ENCODE peak calls at places on chromosomes 2 and 18, in nine cellular contexts. One of them, this sample, is unnamed.

GRCh38 chr2:215144106-215144875 is 5.9 kb upstream of the ABCA12 start:
- DNase-seq in transverse colon: no peak
- DNase-seq in NB4: no peak
- DNase-seq in sigmoid colon: no peak
- DNase-seq in H54: no peak
- DNase-seq in spleen: no peak
- DNase-seq in upper lobe of left lung: no peak
- DNase-seq in IMR-90: no peak
- DNase-seq in lower leg skin: no peak
- DNase-seq in this sample: no peak

GRCh38 chr2:106288873-106289272 is 94.8 kb upstream of the UXS1 start:
- DNase-seq in lower leg skin: no peak
- DNase-seq in sigmoid colon: no peak
- DNase-seq in IMR-90: no peak
- DNase-seq in NB4: no peak
- DNase-seq in spleen: no peak
- DNase-seq in H54: no peak
- DNase-seq in upper lobe of left lung: peak; percentile 13
- DNase-seq in transverse colon: no peak
- DNase-seq in this sample: no peak

GRCh38 chr2:210092791-210093190 is 78.4 kb downstream of the KANSL1L start:
- DNase-seq in transverse colon: no peak
- DNase-seq in H54: no peak
- DNase-seq in spleen: no peak
- DNase-seq in sigmoid colon: no peak
- DNase-seq in NB4: no peak
- DNase-seq in upper lobe of left lung: no peak
- DNase-seq in IMR-90: no peak
- DNase-seq in lower leg skin: no peak
- DNase-seq in this sample: no peak

GRCh38 chr2:234491897-234492296 is 5.0 kb downstream of the ARL4C start:
- DNase-seq in upper lobe of left lung: no peak
- DNase-seq in transverse colon: no peak
- DNase-seq in NB4: no peak
- DNase-seq in sigmoid colon: no peak
- DNase-seq in IMR-90: no peak
- DNase-seq in H54: no peak
- DNase-seq in lower leg skin: peak; percentile 69
- DNase-seq in spleen: no peak
- DNase-seq in this sample: no peak

GRCh38 chr2:11248-11941 is 34.9 kb downstream of the FAM110C start:
- DNase-seq in NB4: peak; percentile 57
- DNase-seq in spleen: peak; percentile 86
- DNase-seq in H54: no peak
- DNase-seq in upper lobe of left lung: peak; percentile 90
- DNase-seq in lower leg skin: no peak
- DNase-seq in transverse colon: peak; percentile 54
- DNase-seq in sigmoid colon: no peak
- DNase-seq in IMR-90: peak; percentile 22
- DNase-seq in this sample: peak; percentile 72

GRCh38 chr2:71064754-71065621 is 3.5 kb upstream of the NAGK start:
- DNase-seq in lower leg skin: no peak
- DNase-seq in H54: no peak
- DNase-seq in spleen: peak; percentile 70
- DNase-seq in NB4: peak; percentile 93
- DNase-seq in upper lobe of left lung: no peak
- DNase-seq in IMR-90: peak; percentile 32
- DNase-seq in sigmoid colon: no peak
- DNase-seq in transverse colon: peak; percentile 26
- DNase-seq in this sample: no peak

GRCh38 chr2:18899725-18900124 is 310.4 kb upstream of the NT5C1B start:
- DNase-seq in sigmoid colon: no peak
- DNase-seq in transverse colon: no peak
- DNase-seq in spleen: no peak
- DNase-seq in H54: no peak
- DNase-seq in lower leg skin: no peak
- DNase-seq in NB4: no peak
- DNase-seq in upper lobe of left lung: no peak
- DNase-seq in IMR-90: no peak
- DNase-seq in this sample: no peak

GRCh38 chr2:108823286-108823685 is 36.7 kb downstream of the CCDC138 start:
- DNase-seq in lower leg skin: no peak
- DNase-seq in upper lobe of left lung: no peak
- DNase-seq in IMR-90: no peak
- DNase-seq in sigmoid colon: no peak
- DNase-seq in spleen: no peak
- DNase-seq in H54: no peak
- DNase-seq in transverse colon: no peak
- DNase-seq in NB4: no peak
- DNase-seq in this sample: no peak

GRCh38 chr2:5464657-5465056 is 227.5 kb upstream of the SOX11 start:
- DNase-seq in lower leg skin: no peak
- DNase-seq in upper lobe of left lung: no peak
- DNase-seq in spleen: no peak
- DNase-seq in NB4: no peak
- DNase-seq in IMR-90: no peak
- DNase-seq in sigmoid colon: no peak
- DNase-seq in H54: no peak
- DNase-seq in transverse colon: no peak
- DNase-seq in this sample: no peak

GRCh38 chr2:24304098-24304497 is 56.2 kb downstream of the ITSN2 start:
- DNase-seq in H54: no peak
- DNase-seq in upper lobe of left lung: no peak
- DNase-seq in lower leg skin: peak; percentile 88
- DNase-seq in IMR-90: peak; percentile 97
- DNase-seq in sigmoid colon: peak; percentile 93
- DNase-seq in transverse colon: peak; percentile 30
- DNase-seq in spleen: no peak
- DNase-seq in NB4: peak; percentile 16
- DNase-seq in this sample: no peak

GRCh38 chr2:20348542-20348941 is 2.1 kb downstream of the PUM2 start:
- DNase-seq in spleen: no peak
- DNase-seq in H54: no peak
- DNase-seq in NB4: peak; percentile 20
- DNase-seq in IMR-90: no peak
- DNase-seq in transverse colon: peak; percentile 38
- DNase-seq in upper lobe of left lung: peak; percentile 41
- DNase-seq in sigmoid colon: no peak
- DNase-seq in lower leg skin: no peak
- DNase-seq in this sample: peak; percentile 59

GRCh38 chr2:241126771-241127202 is 22.5 kb downstream of the PASK start:
- DNase-seq in sigmoid colon: peak; percentile 56
- DNase-seq in NB4: no peak
- DNase-seq in IMR-90: no peak
- DNase-seq in transverse colon: no peak
- DNase-seq in H54: no peak
- DNase-seq in upper lobe of left lung: no peak
- DNase-seq in lower leg skin: no peak
- DNase-seq in spleen: no peak
- DNase-seq in this sample: no peak

GRCh38 chr18:11951390-11951851 is 29.9 kb upstream of the IMPA2 start:
- DNase-seq in NB4: no peak
- DNase-seq in IMR-90: no peak
- DNase-seq in upper lobe of left lung: no peak
- DNase-seq in transverse colon: no peak
- DNase-seq in sigmoid colon: no peak
- DNase-seq in lower leg skin: no peak
- DNase-seq in H54: no peak
- DNase-seq in spleen: peak; percentile 51
- DNase-seq in this sample: peak; percentile 67

GRCh38 chr2:220143336-220143735 is 515.9 kb downstream of the SLC4A3 start:
- DNase-seq in lower leg skin: no peak
- DNase-seq in spleen: no peak
- DNase-seq in transverse colon: no peak
- DNase-seq in upper lobe of left lung: no peak
- DNase-seq in NB4: peak; percentile 23
- DNase-seq in IMR-90: peak; percentile 86
- DNase-seq in sigmoid colon: no peak
- DNase-seq in H54: peak; percentile 26
- DNase-seq in this sample: no peak

GRCh38 chr2:137168564-137168963 is 403.2 kb downstream of the THSD7B start:
- DNase-seq in H54: no peak
- DNase-seq in transverse colon: no peak
- DNase-seq in NB4: no peak
- DNase-seq in sigmoid colon: no peak
- DNase-seq in upper lobe of left lung: no peak
- DNase-seq in spleen: no peak
- DNase-seq in lower leg skin: no peak
- DNase-seq in IMR-90: no peak
- DNase-seq in this sample: no peak

GRCh38 chr2:107747964-107748583 is 78.6 kb upstream of the RGPD4 start:
- DNase-seq in upper lobe of left lung: peak; percentile 18
- DNase-seq in H54: no peak
- DNase-seq in NB4: no peak
- DNase-seq in IMR-90: no peak
- DNase-seq in spleen: no peak
- DNase-seq in transverse colon: no peak
- DNase-seq in lower leg skin: no peak
- DNase-seq in sigmoid colon: no peak
- DNase-seq in this sample: no peak

DNA sequence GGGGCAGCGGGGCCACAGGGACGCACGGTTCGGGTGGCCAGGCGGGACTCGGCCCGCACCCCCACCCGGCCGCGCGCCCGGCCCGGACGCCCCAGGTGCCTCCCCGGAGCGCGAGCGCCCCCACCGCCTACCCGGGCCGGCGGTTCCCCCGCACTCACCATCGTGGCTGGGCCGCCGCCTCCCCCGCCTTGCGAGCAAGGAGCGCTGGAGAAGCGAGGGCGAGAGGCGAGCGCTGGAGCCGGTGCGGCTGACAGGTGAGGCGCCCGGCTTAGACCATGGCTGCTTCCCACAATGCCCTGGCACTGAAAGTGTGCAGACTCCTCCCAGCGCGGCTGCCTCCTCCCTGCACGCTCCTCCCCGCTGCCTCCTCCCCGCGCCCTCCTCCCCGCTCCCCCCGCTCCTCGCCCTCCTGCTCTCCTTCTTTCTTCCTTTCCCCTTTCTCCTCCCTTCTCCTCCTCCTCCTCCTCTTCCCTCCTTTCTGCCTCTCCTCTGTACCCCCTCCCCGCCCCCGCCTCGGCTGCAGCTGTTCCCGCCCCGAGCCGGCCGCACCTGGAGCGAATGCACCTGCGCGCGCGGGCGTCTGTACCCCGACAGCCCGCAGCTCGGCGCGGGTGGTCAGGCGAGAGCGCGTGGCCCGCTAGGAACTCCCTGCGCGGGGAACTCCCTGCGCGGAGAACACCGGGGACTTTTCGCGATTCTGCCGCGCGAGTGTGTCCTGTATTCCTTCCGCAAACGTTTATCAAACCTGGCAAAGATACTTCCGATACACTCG is at the start of gene AP1S3:
- DNase-seq in sigmoid colon: peak; percentile 73
- DNase-seq in IMR-90: peak; percentile 38
- DNase-seq in NB4: peak; percentile 38
- DNase-seq in upper lobe of left lung: peak; percentile 93
- DNase-seq in lower leg skin: peak; percentile 91
- DNase-seq in transverse colon: peak; percentile 88
- DNase-seq in H54: peak; percentile 74
- DNase-seq in spleen: peak; percentile 93
- DNase-seq in this sample: peak; percentile 67
- TF ChIP-seq POLR2A in sigmoid colon: no peak
- TF ChIP-seq POLR2A in IMR-90: no peak
- TF ChIP-seq POLR2A in NB4: no peak
- TF ChIP-seq POLR2A in upper lobe of left lung: no peak
- TF ChIP-seq POLR2A in lower leg skin: no peak
- TF ChIP-seq POLR2A in transverse colon: peak; percentile 41
- TF ChIP-seq POLR2A in H54: peak; percentile 50
- TF ChIP-seq POLR2A in spleen: no peak
- TF ChIP-seq POLR2A in this sample: no peak

GRCh38 chr2:74078467-74078866 is 69.2 kb downstream of the BOLA3 start:
- DNase-seq in transverse colon: no peak
- DNase-seq in NB4: no peak
- DNase-seq in sigmoid colon: no peak
- DNase-seq in lower leg skin: no peak
- DNase-seq in IMR-90: no peak
- DNase-seq in H54: no peak
- DNase-seq in spleen: no peak
- DNase-seq in upper lobe of left lung: no peak
- DNase-seq in this sample: peak; percentile 79

GRCh38 chr2:74081030-74081429 is 66.7 kb downstream of the BOLA3 start:
- DNase-seq in transverse colon: no peak
- DNase-seq in sigmoid colon: no peak
- DNase-seq in IMR-90: peak; percentile 37
- DNase-seq in NB4: no peak
- DNase-seq in lower leg skin: no peak
- DNase-seq in upper lobe of left lung: no peak
- DNase-seq in spleen: no peak
- DNase-seq in H54: no peak
- DNase-seq in this sample: peak; percentile 25

GRCh38 chr2:74077636-74078035 is 70.1 kb downstream of the BOLA3 start:
- DNase-seq in spleen: no peak
- DNase-seq in sigmoid colon: no peak
- DNase-seq in upper lobe of left lung: no peak
- DNase-seq in transverse colon: no peak
- DNase-seq in IMR-90: no peak
- DNase-seq in lower leg skin: no peak
- DNase-seq in NB4: no peak
- DNase-seq in H54: no peak
- DNase-seq in this sample: peak; percentile 84

GRCh38 chr2:74079522-74080341 is 68.0 kb downstream of the BOLA3 start:
- DNase-seq in H54: no peak
- DNase-seq in NB4: peak; percentile 35
- DNase-seq in IMR-90: peak; percentile 49
- DNase-seq in upper lobe of left lung: no peak
- DNase-seq in transverse colon: peak; percentile 26
- DNase-seq in lower leg skin: no peak
- DNase-seq in sigmoid colon: no peak
- DNase-seq in spleen: no peak
- DNase-seq in this sample: peak; percentile 50

GRCh38 chr2:74080346-74080745 is 67.4 kb downstream of the BOLA3 start:
- DNase-seq in IMR-90: no peak
- DNase-seq in sigmoid colon: no peak
- DNase-seq in lower leg skin: no peak
- DNase-seq in spleen: no peak
- DNase-seq in H54: no peak
- DNase-seq in NB4: no peak
- DNase-seq in transverse colon: no peak
- DNase-seq in upper lobe of left lung: no peak
- DNase-seq in this sample: peak; percentile 36
- TF ChIP-seq POLR2A in IMR-90: no peak
- TF ChIP-seq POLR2A in sigmoid colon: no peak
- TF ChIP-seq POLR2A in lower leg skin: no peak
- TF ChIP-seq POLR2A in spleen: no peak
- TF ChIP-seq POLR2A in H54: no peak
- TF ChIP-seq POLR2A in NB4: no peak
- TF ChIP-seq POLR2A in transverse colon: no peak
- TF ChIP-seq POLR2A in upper lobe of left lung: no peak
- TF ChIP-seq POLR2A in this sample: no peak

GRCh38 chr2:175167792-175168563 is at the start of gene ATF2:
- DNase-seq in NB4: peak; percentile 100
- DNase-seq in IMR-90: peak; percentile 100
- DNase-seq in sigmoid colon: peak; percentile 100
- DNase-seq in H54: peak; percentile 79
- DNase-seq in transverse colon: peak; percentile 98
- DNase-seq in spleen: peak; percentile 99
- DNase-seq in upper lobe of left lung: peak; percentile 96
- DNase-seq in lower leg skin: peak; percentile 99
- DNase-seq in this sample: peak; percentile 99
- TF ChIP-seq POLR2A in NB4: peak; percentile 36
- TF ChIP-seq POLR2A in IMR-90: peak; percentile 77
- TF ChIP-seq POLR2A in sigmoid colon: peak; percentile 59
- TF ChIP-seq POLR2A in H54: peak; percentile 57
- TF ChIP-seq POLR2A in transverse colon: peak; percentile 76
- TF ChIP-seq POLR2A in spleen: peak; percentile 79
- TF ChIP-seq POLR2A in upper lobe of left lung: peak; percentile 71
- TF ChIP-seq POLR2A in lower leg skin: no peak
- TF ChIP-seq POLR2A in this sample: peak; percentile 74

GRCh38 chr2:207663870-207664545 is 38.8 kb upstream of the METTL21A start:
- DNase-seq in sigmoid colon: no peak
- DNase-seq in spleen: no peak
- DNase-seq in upper lobe of left lung: no peak
- DNase-seq in IMR-90: no peak
- DNase-seq in transverse colon: no peak
- DNase-seq in H54: no peak
- DNase-seq in lower leg skin: no peak
- DNase-seq in NB4: no peak
- DNase-seq in this sample: no peak
- TF ChIP-seq POLR2A in sigmoid colon: no peak
- TF ChIP-seq POLR2A in spleen: no peak
- TF ChIP-seq POLR2A in upper lobe of left lung: no peak
- TF ChIP-seq POLR2A in IMR-90: no peak
- TF ChIP-seq POLR2A in transverse colon: no peak
- TF ChIP-seq POLR2A in H54: no peak
- TF ChIP-seq POLR2A in lower leg skin: no peak
- TF ChIP-seq POLR2A in NB4: no peak
- TF ChIP-seq POLR2A in this sample: no peak